ENCODE peak calls at places on chromosomes 13 and 19, in eight cellular contexts. P, R, L, D, F, T, Z and V are unnamed samples.

GRCh38 chr19:18339703-18340102 is 695 bp upstream of the PGPEP1 start:
- DNase-seq in D (peak; percentile 42), P (peak; percentile 57), Z (no peak), R (no peak), L (no peak), F (no peak), T (no peak), V (no peak)

GRCh38 chr13:95354680-95355487 is 53.6 kb upstream of the ABCC4 start:
- DNase-seq in R (no peak), T (no peak), F (no peak), D (no peak), P (no peak), L (no peak), Z (no peak), V (no peak)

GRCh38 chr13:72804301-72804700 is 22.4 kb downstream of the PIBF1 start:
- DNase-seq in R (no peak), L (no peak), F (no peak), T (no peak), P (no peak), D (no peak), Z (no peak), V (no peak)

GRCh38 chr19:2983351-2984195 is 6.2 kb downstream of the TLE6 start:
- DNase-seq in L (peak; percentile 75), D (peak; percentile 91), T (peak; percentile 70), Z (peak; percentile 23), F (no peak), P (no peak), R (no peak), V (peak; percentile 85)

GRCh38 chr13:110305949-110306339 is 1.0 kb downstream of the COL4A1 start:
- DNase-seq in F (no peak), L (peak; percentile 43), P (no peak), Z (no peak), R (no peak), T (no peak), D (no peak), V (no peak)

GRCh38 chr19:7507884-7508283 is 8.0 kb upstream of the ZNF358 start:
- DNase-seq in Z (peak; percentile 62), P (peak; percentile 90), F (peak; percentile 69), D (peak; percentile 96), R (no peak), T (peak; percentile 88), L (peak; percentile 85), V (peak; percentile 82)

GRCh38 chr13:110874508-110874960 is 40.3 kb downstream of the ANKRD10 start:
- DNase-seq in P (peak; percentile 80), Z (no peak), L (peak; percentile 64), R (no peak), D (peak; percentile 97), T (peak; percentile 93), F (peak; percentile 76), V (peak; percentile 86)

GRCh38 chr13:74128171-74128767 is 5.9 kb downstream of the KLF12 start:
- DNase-seq in P (no peak), R (no peak), T (no peak), Z (no peak), F (no peak), L (no peak), D (no peak), V (no peak)

GRCh38 chr19:3710265-3710812 is 2.2 kb downstream of the TJP3 start:
- DNase-seq in D (no peak), F (no peak), P (no peak), T (peak; percentile 79), Z (no peak), L (peak; percentile 28), R (no peak), V (peak; percentile 75)

GRCh38 chr19:24140099-24140498 is 53.1 kb downstream of the ZNF254 start:
- DNase-seq in R (no peak), T (no peak), Z (peak; percentile 33), L (peak; percentile 75), D (no peak), F (no peak), P (no peak), V (no peak)

GRCh38 chr19:7258840-7259395 is 35.3 kb downstream of the INSR start:
- DNase-seq in Z (no peak), T (no peak), L (no peak), R (no peak), F (no peak), D (no peak), P (no peak), V (no peak)

GRCh38 chr13:81686877-81687276 is 1346.0 kb upstream of the SPRY2 start:
- DNase-seq in P (no peak), Z (no peak), F (no peak), T (no peak), R (no peak), D (no peak), L (peak; percentile 1), V (no peak)

GRCh38 chr19:52748336-52748950 is 13.6 kb upstream of the ZNF611 start:
- DNase-seq in F (no peak), L (peak; percentile 65), Z (no peak), T (no peak), P (peak; percentile 56), D (no peak), R (no peak), V (no peak)

GRCh38 chr13:79646880-79647279 is 165.9 kb downstream of the NDFIP2 start:
- DNase-seq in P (no peak), L (no peak), R (no peak), Z (no peak), T (no peak), F (no peak), D (no peak), V (no peak)

GRCh38 chr19:8500158-8500557 is 2.3 kb downstream of the PRAM1 start:
- DNase-seq in D (no peak), R (no peak), F (no peak), P (no peak), Z (no peak), L (no peak), T (no peak), V (no peak)

GRCh38 chr19:18814063-18814462 is 17.7 kb upstream of the UPF1 start:
- DNase-seq in T (peak; percentile 80), R (no peak), Z (no peak), P (no peak), F (no peak), L (peak; percentile 33), D (no peak), V (peak; percentile 68)

GRCh38 chr19:51337141-51337860 is 4.6 kb downstream of the VSIG10L start:
- DNase-seq in D (no peak), P (no peak), Z (no peak), T (no peak), L (no peak), R (no peak), F (no peak), V (no peak)

GRCh38 chr13:32297206-32297605 is 18.0 kb downstream of the ZAR1L start:
- DNase-seq in P (no peak), D (no peak), Z (no peak), T (no peak), F (no peak), R (no peak), L (no peak), V (no peak)

GRCh38 chr19:39335168-39335567 is 675 bp downstream of the GMFG start:
- DNase-seq in P (peak; percentile 42), L (no peak), R (peak; percentile 34), Z (no peak), F (no peak), T (no peak), D (no peak), V (no peak)

GRCh38 chr19:3350014-3350663 is 16.2 kb upstream of the NFIC start:
- DNase-seq in D (no peak), L (peak; percentile 69), R (no peak), P (no peak), T (no peak), Z (no peak), F (no peak), V (no peak)

GRCh38 chr13:73248711-73249580 is 190.1 kb downstream of the KLF5 start:
- DNase-seq in D (no peak), F (no peak), Z (no peak), P (no peak), L (peak; percentile 45), T (no peak), R (no peak), V (no peak)

GRCh38 chr13:45316996-45317395 is 24.0 kb downstream of the TPT1 start:
- DNase-seq in Z (no peak), P (no peak), D (no peak), R (no peak), L (no peak), T (no peak), F (no peak), V (no peak)

GRCh38 chr13:110923086-110923485 is 8.2 kb upstream of the ANKRD10 start:
- DNase-seq in T (no peak), P (no peak), Z (no peak), F (no peak), L (no peak), D (no peak), R (no peak), V (no peak)

GRCh38 chr19:5054551-5055456 is 85.9 kb downstream of the KDM4B start:
- DNase-seq in T (no peak), P (no peak), R (no peak), D (no peak), F (no peak), L (no peak), Z (no peak), V (no peak)

GRCh38 chr13:77457989-77458388 is 77.5 kb upstream of the SCEL start:
- DNase-seq in T (no peak), Z (no peak), P (no peak), D (no peak), L (no peak), F (no peak), R (no peak), V (no peak)

GRCh38 chr19:311813-312261 is 20.6 kb upstream of the PLPP2 start:
- DNase-seq in R (no peak), D (no peak), P (no peak), Z (no peak), F (no peak), T (no peak), L (no peak), V (no peak)

GRCh38 chr13:25766576-25766975 is 285.2 kb downstream of the SHISA2 start:
- DNase-seq in D (no peak), L (no peak), R (no peak), T (no peak), Z (no peak), F (no peak), P (no peak), V (no peak)

GRCh38 chr19:38617764-38618589 is at the start of gene MAP4K1:
- DNase-seq in T (peak; percentile 67), Z (no peak), L (no peak), F (no peak), R (peak; percentile 76), P (no peak), D (no peak), V (peak; percentile 29)

GRCh38 chr19:42343344-42344110 is 18.1 kb downstream of the MEGF8 start:
- DNase-seq in D (no peak), L (no peak), R (no peak), P (peak; percentile 25), T (no peak), Z (no peak), F (no peak), V (no peak)

GRCh38 chr19:23075031-23075733 is 41.6 kb upstream of the ZNF730 start:
- DNase-seq in P (peak; percentile 50), L (peak; percentile 76), Z (no peak), T (peak; percentile 70), F (no peak), D (peak; percentile 19), R (no peak), V (peak; percentile 20)

GRCh38 chr19:12092065-12092867 is 27.7 kb downstream of the ZNF844 start:
- DNase-seq in F (peak; percentile 49), D (peak; percentile 90), L (peak; percentile 88), P (peak; percentile 90), R (peak; percentile 78), T (peak; percentile 89), Z (peak; percentile 72), V (peak; percentile 85)